ENCODE peak calls at places on chromosomes 13 and 19, in four cellular contexts. H is central memory CD8-positive, alpha-beta T cell; W is NCI-H1092 treated with DMSO at 0.1 percent for 48 hours; X is iris pigment epithelial cell. G is an unnamed sample.
A peak's percentile ranks its signal among the peaks of the same experiment; 100 is the strongest.

GRCh38 chr13:49869514-49869913 is 66.6 kb downstream of the SPRYD7 start:
- DNase-seq in W (no peak), H (no peak), X (peak; percentile 47), G (no peak)

GRCh38 chr13:37488682-37489081 is 109.9 kb downstream of the POSTN start:
- DNase-seq in H (no peak), W (no peak), X (peak; percentile 65), G (no peak)

GRCh38 chr19:11420894-11421606 is 1.9 kb upstream of the RGL3 start:
- DNase-seq in X (no peak), H (no peak), W (no peak), G (no peak)

GRCh38 chr13:36997716-36998427 is 1.3 kb downstream of the ALG5 start:
- DNase-seq in W (no peak), X (peak; percentile 50), H (no peak), G (no peak)

GRCh38 chr13:94479559-94480095 is at the start of gene DCT:
- DNase-seq in X (no peak), H (no peak), W (peak; percentile 93), G (no peak)

GRCh38 chr13:94435604-94436226 is 43.8 kb downstream of the DCT start:
- DNase-seq in H (no peak), X (peak; percentile 43), W (peak; percentile 85), G (peak; percentile 36)

GRCh38 chr13:113974304-113975281 is 717 bp upstream of the C13orf46 start:
- DNase-seq in X (no peak), H (no peak), W (no peak), G (no peak)

GRCh38 chr13:84037937-84038464 is 155.7 kb upstream of the SLITRK1 start:
- DNase-seq in W (no peak), X (no peak), H (no peak), G (no peak)

GRCh38 chr19:42693760-42694350 is 46.4 kb downstream of the PSG3 start:
- DNase-seq in H (no peak), W (peak; percentile 2), X (peak; percentile 58), G (no peak)

GRCh38 chr19:1503089-1503924 is 9.5 kb downstream of the ADAMTSL5 start:
- DNase-seq in X (peak; percentile 31), H (peak; percentile 25), W (no peak), G (peak; percentile 42)

GRCh38 chr19:1884291-1884718 is 991 bp downstream of the ABHD17A start:
- DNase-seq in W (no peak), H (no peak), X (no peak), G (peak; percentile 38)

GRCh38 chr13:27140060-27140459 is 31.6 kb downstream of the USP12 start:
- DNase-seq in X (no peak), W (no peak), H (no peak), G (no peak)

GRCh38 chr19:46660008-46660517 is 919 bp downstream of the DACT3 start:
- DNase-seq in H (no peak), W (no peak), X (no peak), G (no peak)

GRCh38 chr13:98372886-98373285 is 195.8 kb upstream of the RNF113B start:
- DNase-seq in X (peak; percentile 95), H (no peak), W (no peak), G (no peak)

GRCh38 chr13:37386276-37386675 is 212.3 kb downstream of the POSTN start:
- DNase-seq in X (no peak), H (no peak), W (no peak), G (no peak)

GRCh38 chr19:2867025-2867991 is at the start of gene ZNF556:
- DNase-seq in X (no peak), W (peak; percentile 87), H (no peak), G (no peak)

GRCh38 chr13:45367358-45367757 is 26.4 kb upstream of the TPT1 start:
- DNase-seq in H (peak; percentile 78), X (peak; percentile 89), W (no peak), G (peak; percentile 76)

GRCh38 chr13:100671389-100672182 is 3.0 kb downstream of the TMTC4 start:
- DNase-seq in W (no peak), X (no peak), H (no peak), G (no peak)

GRCh38 chr13:99289674-99290337 is 17.4 kb downstream of the GPR183 start:
- DNase-seq in X (no peak), W (no peak), H (peak; percentile 75), G (peak; percentile 21)